ENCODE peak calls at places on chromosomes 3 and 15, in nine cellular contexts. D is Right ventricle myocardium superior; N is NCI-H460; B is HuH-7.5; P is activated T-cell treated with anti-CD3 and anti-CD28 coated beads, Interleukin-2, amount 50 U/mL, for 72 hours; A is MCF 10A; R is HT-29; S is stimulated activated CD8-positive, alpha-beta memory T cell treated with anti-CD3 and anti-CD28 coated beads, Interleukin-15, amount 100 ng/mL, for 1 hour; U is A549. I is an unnamed sample.

GRCh38 chr3:173284301-173284700 is 113.2 kb upstream of the NLGN1 start:
- DNase-seq in D (no peak), N (no peak), B (no peak), P (no peak), A (no peak), R (no peak), S (no peak), U (no peak), I (no peak)

GRCh38 chr15:32750981-32751380 is 33.2 kb downstream of the GREM1 start:
- DNase-seq in D (no peak), N (no peak), B (no peak), P (no peak), A (no peak), R (no peak), S (no peak), U (no peak), I (no peak)

GRCh38 chr3:63706321-63707085 is 54.0 kb downstream of the SNTN start:
- DNase-seq in D (no peak), N (no peak), B (no peak), P (no peak), A (no peak), R (no peak), S (no peak), U (no peak), I (no peak)

GRCh38 chr3:4335840-4336579 is 32.8 kb downstream of the SETMAR start:
- DNase-seq in D (no peak), N (no peak), B (no peak), P (no peak), A (no peak), R (no peak), S (no peak), U (no peak), I (no peak)

GRCh38 chr3:37736632-37737031 is 125.0 kb upstream of the CTDSPL start:
- DNase-seq in D (no peak), N (no peak), B (no peak), P (no peak), A (no peak), R (no peak), S (no peak), U (no peak), I (no peak)

GRCh38 chr3:74564560-74564959 is 49.9 kb downstream of the CNTN3 start:
- DNase-seq in D (no peak), N (no peak), B (no peak), P (no peak), A (no peak), R (no peak), S (no peak), U (no peak), I (no peak)

GRCh38 chr3:50205719-50206276 is 727 bp downstream of the SLC38A3 start:
- DNase-seq in D (peak), N (no peak), B (peak), P (peak), A (no peak), R (no peak), S (no peak), U (no peak), I (peak)

GRCh38 chr15:77436822-77437221 is 16.1 kb downstream of the HMG20A start:
- DNase-seq in D (no peak), N (no peak), B (no peak), P (no peak), A (no peak), R (no peak), S (no peak), U (no peak), I (no peak)

GRCh38 chr15:65804252-65804931 is 12.3 kb upstream of the DENND4A start:
- DNase-seq in D (no peak), N (no peak), B (no peak), P (no peak), A (peak), R (no peak), S (no peak), U (no peak), I (no peak)